ENCODE peak calls at places on chromosomes 5 and 9, in nine cellular contexts. U, T, S, C, X, K, W, E and V are unnamed samples.

GRCh38 chr9:128911529-128912035 is 9.2 kb upstream of the PHYHD1 start:
- DNase-seq in U (no peak), T (no peak), C (no peak), W (no peak), E (no peak), S (no peak), K (no peak), X (no peak), V (no peak)

GRCh38 chr9:92652461-92652860 is 17.5 kb downstream of the IPPK start:
- DNase-seq in C (no peak), T (no peak), S (no peak), W (no peak), X (no peak), E (no peak), K (no peak), U (no peak), V (no peak)

GRCh38 chr9:128421474-128422010 is 885 bp downstream of the CERCAM start:
- DNase-seq in C (no peak), U (no peak), S (no peak), E (no peak), X (no peak), T (no peak), K (peak; percentile 38), W (no peak), V (no peak)

GRCh38 chr5:9587135-9587534 is 41.3 kb upstream of the SEMA5A start:
- DNase-seq in W (no peak), E (no peak), T (no peak), U (no peak), C (no peak), X (no peak), S (no peak), K (no peak), V (no peak)

GRCh38 chr5:82018462-82018861 is 46.6 kb downstream of the ATG10 start:
- DNase-seq in C (peak; percentile 37), X (no peak), W (no peak), U (no peak), S (no peak), K (no peak), E (no peak), T (no peak), V (no peak)

GRCh38 chr5:150126199-150126920 is 29.3 kb downstream of the PDGFRB start:
- DNase-seq in K (no peak), W (no peak), C (no peak), S (no peak), E (no peak), X (no peak), T (no peak), U (no peak), V (no peak)

GRCh38 chr9:112378441-112379176 is 1.3 kb upstream of the HSDL2 start:
- DNase-seq in T (no peak), C (no peak), E (no peak), U (peak; percentile 17), S (peak; percentile 15), K (peak; percentile 17), X (no peak), W (no peak), V (no peak)

GRCh38 chr5:174204914-174205313 is 159.4 kb downstream of the NSG2 start:
- DNase-seq in E (no peak), C (no peak), U (no peak), K (no peak), X (no peak), T (no peak), S (no peak), W (no peak), V (no peak)

GRCh38 chr9:23319092-23319491 is 506.9 kb downstream of the ELAVL2 start:
- DNase-seq in X (no peak), S (no peak), C (no peak), W (no peak), T (no peak), U (no peak), K (no peak), E (no peak), V (no peak)

GRCh38 chr5:147686421-147686820 is 96.1 kb downstream of the JAKMIP2 start:
- DNase-seq in X (no peak), C (no peak), K (no peak), E (no peak), S (no peak), T (no peak), U (no peak), W (no peak), V (no peak)

GRCh38 chr5:123845356-123846100 is 333.6 kb downstream of the CSNK1G3 start:
- DNase-seq in W (no peak), S (no peak), T (no peak), C (no peak), E (no peak), X (no peak), U (no peak), K (no peak), V (no peak)

GRCh38 chr9:37529111-37529510 is 43.4 kb downstream of the POLR1E start:
- DNase-seq in X (no peak), K (no peak), S (no peak), T (no peak), E (no peak), C (no peak), U (peak; percentile 43), W (no peak), V (peak; percentile 87)

GRCh38 chr5:178387061-178387855 is 154.7 kb upstream of the PHYKPL start:
- DNase-seq in T (peak; percentile 51), S (no peak), C (no peak), X (no peak), E (no peak), K (no peak), U (no peak), W (no peak), V (no peak)

GRCh38 chr5:83197326-83197725 is 120.0 kb downstream of the XRCC4 start:
- DNase-seq in C (no peak), T (no peak), U (no peak), K (no peak), X (no peak), W (peak; percentile 64), E (no peak), S (no peak), V (no peak)

GRCh38 chr9:14027114-14027812 is 286.7 kb downstream of the NFIB start:
- DNase-seq in S (no peak), E (no peak), X (no peak), T (no peak), C (no peak), K (no peak), W (no peak), U (no peak), V (no peak)

GRCh38 chr9:22159590-22159989 is 150.5 kb upstream of the CDKN2B start:
- DNase-seq in S (no peak), X (no peak), E (no peak), U (no peak), C (no peak), T (no peak), K (no peak), W (no peak), V (no peak)

GRCh38 chr5:13027886-13028285 is 916.6 kb downstream of the DNAH5 start:
- DNase-seq in K (no peak), E (no peak), T (no peak), X (no peak), W (no peak), S (no peak), C (no peak), U (no peak), V (no peak)

GRCh38 chr5:124923131-124923530 is 176.7 kb upstream of the ZNF608 start:
- DNase-seq in U (no peak), X (peak; percentile 58), T (no peak), K (no peak), W (peak; percentile 90), E (no peak), S (peak; percentile 37), C (peak; percentile 97), V (no peak)

GRCh38 chr9:77417570-77417969 is 230.6 kb downstream of the GNA14 start:
- DNase-seq in T (no peak), W (no peak), S (no peak), C (no peak), E (peak; percentile 73), K (no peak), X (no peak), U (no peak), V (no peak)